ENCODE peak calls at places on chromosomes 4 and X, in five cellular contexts. M is cardiac fibroblast; N is stimulated activated CD8-positive, alpha-beta memory T cell treated with anti-CD3 and anti-CD28 coated beads, Interleukin-12 subunit alpha, Interleukin-12 subunit beta, amount 100 ng/mL, for 4 hours; R is BJ; Z is GM23248. G is an unnamed sample.

GRCh38 chr4:13627185-13627605 is 330 bp downstream of the BOD1L1 start:
- DNase-seq in Z (no peak), N (no peak), R (no peak), M (no peak), G (peak)

GRCh38 chr4:139177888-139178609 is 1.0 kb upstream of the ELF2 start:
- DNase-seq in Z (peak), M (peak), R (peak), N (peak), G (peak)

GRCh38 chr4:69831646-69832325 is 28.2 kb downstream of the SULT1E1 start:
- DNase-seq in Z (no peak), N (no peak), R (no peak), M (no peak), G (no peak)

GRCh38 chr4:109801895-109802319 is at the start of gene CFI:
- DNase-seq in M (peak), Z (peak), N (no peak), R (peak), G (peak)

GRCh38 chr4:150363721-150364688 is 217.9 kb upstream of the MAB21L2 start:
- DNase-seq in Z (no peak), R (no peak), N (no peak), M (no peak), G (no peak)

GRCh38 chr4:39227906-39228305 is 45.6 kb downstream of the WDR19 start:
- DNase-seq in M (peak), R (no peak), Z (peak), N (no peak), G (no peak)

GRCh38 chr4:96170198-96170597 is 330.3 kb downstream of the PDHA2 start:
- DNase-seq in N (no peak), R (no peak), M (no peak), Z (no peak), G (no peak)

GRCh38 chrX:6291444-6291843 is 62.8 kb upstream of the NLGN4X start:
- DNase-seq in R (no peak), M (no peak), Z (no peak), N (no peak), G (peak)

GRCh38 chr4:61828960-61829359 is 628.8 kb downstream of the ADGRL3 start:
- DNase-seq in R (no peak), N (no peak), M (no peak), Z (no peak), G (no peak)

GRCh38 chrX:44935640-44936039 is 62.7 kb downstream of the KDM6A start:
- DNase-seq in Z (no peak), N (no peak), M (no peak), R (no peak), G (no peak)

GRCh38 chr4:22334155-22334554 is 181.7 kb downstream of the ADGRA3 start:
- DNase-seq in R (no peak), Z (no peak), M (no peak), N (no peak), G (no peak)

GRCh38 chr4:147096667-147097604 is 151.3 kb upstream of the TTC29 start:
- DNase-seq in R (no peak), Z (peak), M (peak), N (no peak), G (peak)

GRCh38 chr4:37446016-37446415 is 201.5 kb downstream of the NWD2 start:
- DNase-seq in M (no peak), N (no peak), Z (no peak), R (no peak), G (no peak)